ENCODE peak calls at places on chromosomes 6 and 20, in seven cellular contexts. One of them, this sample, is unnamed.

GRCh38 chr6:13229205-13230085 is 98.9 kb downstream of the TBC1D7 start:
- DNase-seq in T-helper 9 cell: no peak
- DNase-seq in G401: no peak
- DNase-seq in iris pigment epithelial cell: no peak
- DNase-seq in NCI-H2081: peak
- DNase-seq in Ammon's horn: no peak
- DNase-seq in NCI-H460: peak
- DNase-seq in this sample: no peak

GRCh38 chr20:44034451-44034850 is 119.8 kb downstream of the TOX2 start:
- DNase-seq in Ammon's horn: no peak
- DNase-seq in iris pigment epithelial cell: no peak
- DNase-seq in NCI-H460: no peak
- DNase-seq in G401: no peak
- DNase-seq in T-helper 9 cell: no peak
- DNase-seq in NCI-H2081: no peak
- DNase-seq in this sample: no peak

GRCh38 chr20:1190847-1191246 is 6.1 kb upstream of the TMEM74B start:
- DNase-seq in G401: no peak
- DNase-seq in iris pigment epithelial cell: no peak
- DNase-seq in NCI-H460: no peak
- DNase-seq in NCI-H2081: no peak
- DNase-seq in Ammon's horn: no peak
- DNase-seq in T-helper 9 cell: no peak
- DNase-seq in this sample: no peak

GRCh38 chr6:153125032-153125431 is 6.0 kb downstream of the RGS17 start:
- DNase-seq in Ammon's horn: no peak
- DNase-seq in G401: no peak
- DNase-seq in iris pigment epithelial cell: no peak
- DNase-seq in NCI-H460: no peak
- DNase-seq in NCI-H2081: peak
- DNase-seq in T-helper 9 cell: no peak
- DNase-seq in this sample: no peak

GRCh38 chr6:131779304-131779703 is 28.5 kb upstream of the ENPP1 start:
- DNase-seq in NCI-H460: no peak
- DNase-seq in NCI-H2081: no peak
- DNase-seq in G401: no peak
- DNase-seq in T-helper 9 cell: no peak
- DNase-seq in Ammon's horn: no peak
- DNase-seq in iris pigment epithelial cell: no peak
- DNase-seq in this sample: no peak

GRCh38 chr6:149884215-149884614 is 13.7 kb downstream of the RAET1E start:
- DNase-seq in Ammon's horn: no peak
- DNase-seq in NCI-H460: no peak
- DNase-seq in NCI-H2081: no peak
- DNase-seq in iris pigment epithelial cell: peak
- DNase-seq in G401: no peak
- DNase-seq in T-helper 9 cell: no peak
- DNase-seq in this sample: no peak

GRCh38 chr6:142521791-142522190 is 220.0 kb downstream of the ADGRG6 start:
- DNase-seq in G401: no peak
- DNase-seq in Ammon's horn: no peak
- DNase-seq in NCI-H460: no peak
- DNase-seq in iris pigment epithelial cell: no peak
- DNase-seq in T-helper 9 cell: no peak
- DNase-seq in NCI-H2081: no peak
- DNase-seq in this sample: no peak

GRCh38 chr6:168376120-168376519 is 56.5 kb upstream of the DACT2 start:
- DNase-seq in NCI-H2081: peak
- DNase-seq in NCI-H460: no peak
- DNase-seq in T-helper 9 cell: no peak
- DNase-seq in iris pigment epithelial cell: no peak
- DNase-seq in G401: no peak
- DNase-seq in Ammon's horn: no peak
- DNase-seq in this sample: no peak

GRCh38 chr6:84077645-84078044 is 44.1 kb downstream of the MRAP2 start:
- DNase-seq in NCI-H460: no peak
- DNase-seq in G401: no peak
- DNase-seq in T-helper 9 cell: no peak
- DNase-seq in NCI-H2081: no peak
- DNase-seq in iris pigment epithelial cell: no peak
- DNase-seq in Ammon's horn: no peak
- DNase-seq in this sample: no peak

GRCh38 chr20:20227013-20227571 is 140.8 kb upstream of the INSM1 start:
- DNase-seq in iris pigment epithelial cell: no peak
- DNase-seq in Ammon's horn: no peak
- DNase-seq in NCI-H460: no peak
- DNase-seq in NCI-H2081: no peak
- DNase-seq in T-helper 9 cell: no peak
- DNase-seq in G401: no peak
- DNase-seq in this sample: no peak

GRCh38 chr6:89723046-89723445 is 84.5 kb upstream of the LYRM2 start:
- DNase-seq in iris pigment epithelial cell: peak
- DNase-seq in NCI-H460: no peak
- DNase-seq in NCI-H2081: no peak
- DNase-seq in T-helper 9 cell: no peak
- DNase-seq in G401: no peak
- DNase-seq in Ammon's horn: no peak
- DNase-seq in this sample: no peak

GRCh38 chr6:1598886-1599285 is 10.8 kb upstream of the FOXC1 start:
- DNase-seq in NCI-H460: no peak
- DNase-seq in Ammon's horn: no peak
- DNase-seq in iris pigment epithelial cell: no peak
- DNase-seq in NCI-H2081: no peak
- DNase-seq in T-helper 9 cell: no peak
- DNase-seq in G401: no peak
- DNase-seq in this sample: no peak

GRCh38 chr6:13712485-13712990 is 903 bp upstream of the RANBP9 start:
- DNase-seq in Ammon's horn: peak
- DNase-seq in NCI-H460: no peak
- DNase-seq in iris pigment epithelial cell: no peak
- DNase-seq in G401: no peak
- DNase-seq in T-helper 9 cell: no peak
- DNase-seq in NCI-H2081: no peak
- DNase-seq in this sample: no peak

GRCh38 chr6:41372526-41373366 is 37.3 kb downstream of the NCR2 start:
- DNase-seq in G401: no peak
- DNase-seq in NCI-H460: no peak
- DNase-seq in iris pigment epithelial cell: peak
- DNase-seq in T-helper 9 cell: no peak
- DNase-seq in NCI-H2081: no peak
- DNase-seq in Ammon's horn: no peak
- DNase-seq in this sample: no peak

GRCh38 chr20:62797671-62798532 is 1.6 kb downstream of the MRGBP start:
- DNase-seq in G401: no peak
- DNase-seq in T-helper 9 cell: no peak
- DNase-seq in Ammon's horn: no peak
- DNase-seq in NCI-H2081: no peak
- DNase-seq in NCI-H460: no peak
- DNase-seq in iris pigment epithelial cell: no peak
- DNase-seq in this sample: no peak

This sample was measured in T1000.